ENCODE peak calls at places on chromosome 12, in eight cellular contexts. E, I, B, S, D, O, K and Z are unnamed samples.

GRCh38 chr12:124289634-124290600 is 5.0 kb upstream of the RFLNA start:
- DNase-seq in K (no peak), B (no peak), D (no peak), I (no peak), O (peak), E (peak), S (no peak), Z (peak)

GRCh38 chr12:46549527-46550265 is 177.1 kb upstream of the SLC38A2 start:
- DNase-seq in D (peak), I (no peak), O (peak), S (peak), E (peak), K (peak), B (no peak), Z (peak)

GRCh38 chr12:93000026-93000425 is 70.9 kb upstream of the EEA1 start:
- DNase-seq in O (no peak), K (no peak), I (no peak), S (no peak), E (no peak), D (no peak), B (no peak), Z (no peak)

GRCh38 chr12:58171914-58172313 is 230.5 kb downstream of the ATP23 start:
- DNase-seq in D (no peak), K (no peak), O (peak), S (no peak), E (peak), B (no peak), I (no peak), Z (peak)

GRCh38 chr12:12946686-12947355 is 5.1 kb downstream of the GPRC5D start:
- DNase-seq in D (no peak), O (no peak), S (no peak), B (no peak), E (peak), I (no peak), K (no peak), Z (no peak)

GRCh38 chr12:73529954-73530353 is 1007.7 kb upstream of the ATXN7L3B start:
- DNase-seq in I (no peak), S (no peak), D (no peak), O (no peak), B (no peak), K (no peak), E (no peak), Z (no peak)

GRCh38 chr12:114678718-114679117 is 5.3 kb downstream of the TBX3 start:
- DNase-seq in O (no peak), K (no peak), I (no peak), E (no peak), D (no peak), B (no peak), S (no peak), Z (no peak)

GRCh38 chr12:39413836-39414771 is 28.8 kb downstream of the KIF21A start:
- DNase-seq in B (no peak), K (no peak), S (no peak), D (no peak), I (no peak), O (no peak), E (no peak), Z (no peak)

GRCh38 chr12:53096089-53096741 is 1.3 kb upstream of the IGFBP6 start:
- DNase-seq in D (no peak), S (peak), K (no peak), I (no peak), O (peak), E (peak), B (no peak), Z (peak)

GRCh38 chr12:24798335-24798734 is 150.6 kb downstream of the BCAT1 start:
- DNase-seq in E (no peak), S (no peak), D (no peak), K (peak), B (no peak), I (no peak), O (no peak), Z (no peak)

GRCh38 chr12:56377310-56377988 is 14.8 kb upstream of the APOF start:
- DNase-seq in B (no peak), O (peak), E (peak), K (peak), I (no peak), S (no peak), D (no peak), Z (no peak)

GRCh38 chr12:121295746-121296617 is 527 bp downstream of the CAMKK2 start:
- DNase-seq in E (no peak), K (peak), O (no peak), D (peak), B (no peak), S (no peak), I (no peak), Z (no peak)

GRCh38 chr12:92928431-92928961 is 599 bp downstream of the EEA1 start:
- DNase-seq in K (peak), D (peak), S (peak), E (peak), O (peak), I (no peak), B (peak), Z (no peak)

GRCh38 chr12:4562034-4562657 is at the start of gene DYRK4:
- DNase-seq in O (peak), B (peak), I (peak), K (no peak), D (no peak), S (no peak), E (peak), Z (peak)

GRCh38 chr12:46221255-46222128 is 47.4 kb downstream of the SLC38A1 start:
- DNase-seq in I (no peak), D (no peak), S (no peak), O (peak), E (peak), B (no peak), K (no peak), Z (peak)

GRCh38 chr12:2494490-2495192 is 300.1 kb upstream of the FKBP4 start:
- DNase-seq in O (peak), B (no peak), I (no peak), S (no peak), E (peak), K (no peak), D (no peak), Z (no peak)

GRCh38 chr12:116672842-116673516 is 64.9 kb downstream of the SPRING1 start:
- DNase-seq in O (no peak), I (no peak), K (no peak), B (no peak), E (no peak), S (no peak), D (peak), Z (no peak)

GRCh38 chr12:76007640-76008039 is 23.9 kb downstream of the PHLDA1 start:
- DNase-seq in S (no peak), K (no peak), I (no peak), D (no peak), E (no peak), O (no peak), B (no peak), Z (no peak)

GRCh38 chr12:8120072-8120713 is 3.2 kb upstream of the CLEC4A start:
- DNase-seq in D (no peak), I (no peak), S (no peak), E (no peak), K (no peak), B (no peak), O (no peak), Z (no peak)

GRCh38 chr12:61043838-61044237 is 1216.4 kb upstream of the USP15 start:
- DNase-seq in K (no peak), D (no peak), E (no peak), O (no peak), S (no peak), I (no peak), B (no peak), Z (no peak)

GRCh38 chr12:6820171-6820570 is 1.4 kb upstream of the GPR162 start:
- DNase-seq in E (no peak), K (no peak), S (no peak), B (no peak), O (no peak), I (no peak), D (no peak), Z (no peak)

GRCh38 chr12:50314629-50315312 is 31.5 kb upstream of the LIMA1 start:
- DNase-seq in E (peak), D (no peak), B (no peak), S (peak), O (peak), I (peak), K (peak), Z (peak)

GRCh38 chr12:131102991-131103609 is 149.4 kb downstream of the ADGRD1 start:
- DNase-seq in E (no peak), D (no peak), B (no peak), S (no peak), O (no peak), K (no peak), I (no peak), Z (no peak)

GRCh38 chr12:12877145-12877544 is 14.2 kb upstream of the GPRC5A start:
- DNase-seq in S (no peak), E (no peak), I (no peak), O (no peak), K (no peak), D (no peak), B (no peak), Z (no peak)

GRCh38 chr12:46794593-46795190 is 31.1 kb downstream of the SLC38A4 start:
- DNase-seq in I (no peak), K (no peak), S (no peak), B (no peak), O (no peak), E (no peak), D (no peak), Z (no peak)

GRCh38 chr12:110530511-110530910 is 28.4 kb downstream of the RAD9B start:
- DNase-seq in D (no peak), O (no peak), I (no peak), E (no peak), K (no peak), S (no peak), B (no peak), Z (no peak)

GRCh38 chr12:106138279-106138645 is 492 bp downstream of the NUAK1 start:
- DNase-seq in O (no peak), E (no peak), D (no peak), B (no peak), I (no peak), S (no peak), K (no peak), Z (no peak)